ENCODE peak calls at places on chromosomes 5 and 9, in ten cellular contexts. K, R, A, Y, E, Q, X, C, Z and T are unnamed samples.

GRCh38 chr5:93789173-93790070 is 48.0 kb upstream of the POU5F2 start:
- DNase-seq in R (no peak), C (no peak), A (peak), Q (no peak), Y (peak), E (peak), K (no peak), Z (no peak), X (peak), T (no peak)

GRCh38 chr5:143599474-143599873 is 196.0 kb upstream of the NR3C1 start:
- DNase-seq in C (no peak), E (no peak), A (no peak), K (no peak), Z (no peak), Y (no peak), X (no peak), Q (no peak), R (no peak), T (no peak)

GRCh38 chr9:3189113-3189861 is 336.5 kb downstream of the RFX3 start:
- DNase-seq in X (no peak), R (no peak), Z (no peak), Q (no peak), A (no peak), K (no peak), Y (no peak), E (no peak), C (no peak), T (no peak)

GRCh38 chr9:130526854-130527650 is 52.3 kb upstream of the FUBP3 start:
- DNase-seq in X (no peak), K (no peak), E (no peak), Y (no peak), Q (no peak), R (no peak), Z (no peak), A (no peak), C (no peak), T (no peak)

GRCh38 chr9:124450931-124451661 is 845 bp downstream of the ADGRD2 start:
- DNase-seq in E (no peak), A (no peak), K (peak), R (no peak), Y (no peak), C (no peak), X (no peak), Z (no peak), Q (no peak), T (no peak)

GRCh38 chr5:145237843-145238242 is 597.3 kb downstream of the PRELID2 start:
- DNase-seq in Z (peak), C (no peak), E (peak), Y (no peak), A (peak), Q (no peak), X (peak), R (peak), K (no peak), T (no peak)

GRCh38 chr5:122882836-122883235 is 37.4 kb downstream of the SNX24 start:
- DNase-seq in X (peak), C (no peak), Y (peak), Z (no peak), R (no peak), E (peak), Q (no peak), A (no peak), K (no peak), T (no peak)

GRCh38 chr9:118961857-118962256 is 407.4 kb downstream of the BRINP1 start:
- DNase-seq in K (no peak), Y (peak), A (peak), Z (no peak), E (peak), X (peak), C (no peak), R (no peak), Q (no peak), T (no peak)

GRCh38 chr5:96247097-96247675 is 185.9 kb downstream of the PCSK1 start:
- DNase-seq in Q (no peak), K (no peak), Z (no peak), A (no peak), R (no peak), C (no peak), Y (peak), E (no peak), X (peak), T (no peak)

GRCh38 chr9:115164511-115164974 is 46.6 kb upstream of the TNC start:
- DNase-seq in Q (peak), A (no peak), R (no peak), K (no peak), E (peak), C (no peak), Z (no peak), Y (peak), X (peak), T (peak)

GRCh38 chr9:93095205-93096130 is 549 bp upstream of the CARD19 start:
- DNase-seq in X (peak), Y (peak), C (peak), A (peak), R (peak), Z (peak), K (peak), E (peak), Q (peak), T (peak)

GRCh38 chr5:163565931-163566608 is 60.7 kb downstream of the MAT2B start:
- DNase-seq in Z (no peak), Q (no peak), X (peak), R (no peak), E (no peak), Y (peak), K (peak), C (no peak), A (no peak), T (no peak)

GRCh38 chr5:148799737-148800527 is 26.5 kb upstream of the ADRB2 start:
- DNase-seq in Z (no peak), X (no peak), E (no peak), Y (no peak), K (no peak), R (no peak), Q (no peak), A (no peak), C (no peak), T (no peak)

GRCh38 chr5:173547579-173547978 is 68.9 kb downstream of the BOD1 start:
- DNase-seq in K (no peak), C (no peak), Y (peak), X (peak), Z (no peak), A (peak), R (no peak), E (peak), Q (no peak), T (no peak)

GRCh38 chr5:170467000-170467707 is 36.7 kb upstream of the KCNIP1 start:
- DNase-seq in R (no peak), K (no peak), Y (peak), Z (no peak), Q (no peak), X (peak), E (peak), C (no peak), A (peak), T (no peak)

GRCh38 chr9:27165670-27166069 is 56.6 kb downstream of the TEK start:
- DNase-seq in Z (no peak), K (no peak), Y (no peak), A (no peak), R (peak), Q (no peak), C (no peak), E (no peak), X (no peak), T (no peak)

GRCh38 chr9:9108641-9109040 is 1309.1 kb upstream of the DMAC1 start:
- DNase-seq in Q (no peak), Z (no peak), C (no peak), A (no peak), R (no peak), X (no peak), K (no peak), E (no peak), Y (no peak), T (no peak)

GRCh38 chr9:128097156-128098016 is 29.4 kb downstream of the SLC25A25 start:
- DNase-seq in E (no peak), X (no peak), Q (no peak), Y (no peak), R (no peak), Z (no peak), K (peak), C (no peak), A (no peak), T (peak)

GRCh38 chr9:93184439-93185221 is 691 bp downstream of the WNK2 start:
- DNase-seq in Q (no peak), Z (no peak), K (no peak), Y (no peak), R (peak), A (no peak), C (no peak), X (no peak), E (no peak), T (no peak)

GRCh38 chr9:100601216-100601615 is 23.3 kb downstream of the CAVIN4 start:
- DNase-seq in A (no peak), Y (peak), E (peak), Z (peak), Q (peak), R (peak), K (no peak), C (no peak), X (peak), T (no peak)

GRCh38 chr5:76175821-76176403 is 92.7 kb downstream of the SV2C start:
- DNase-seq in Q (no peak), X (no peak), Y (no peak), Z (no peak), C (no peak), A (no peak), K (no peak), R (no peak), E (no peak), T (no peak)

GRCh38 chr5:13245982-13246601 is 698.4 kb downstream of the DNAH5 start:
- DNase-seq in R (no peak), K (no peak), E (no peak), A (no peak), Y (no peak), Q (no peak), Z (no peak), X (no peak), C (no peak), T (no peak)

GRCh38 chr5:169707714-169708113 is 70.6 kb downstream of the DOCK2 start:
- DNase-seq in E (no peak), K (no peak), Z (no peak), Q (no peak), A (no peak), C (no peak), Y (no peak), X (no peak), R (no peak), T (no peak)

GRCh38 chr9:95833549-95834178 is 41.8 kb upstream of the ERCC6L2 start:
- DNase-seq in K (no peak), A (no peak), E (no peak), C (no peak), Q (no peak), X (no peak), R (no peak), Z (no peak), Y (no peak), T (no peak)

GRCh38 chr5:175470756-175471155 is 7.6 kb upstream of the SFXN1 start:
- DNase-seq in Q (peak), C (no peak), Y (no peak), X (no peak), E (no peak), K (no peak), Z (no peak), R (no peak), A (no peak), T (no peak)

GRCh38 chr9:133056533-133056932 is 5.2 kb upstream of the CEL start:
- DNase-seq in A (no peak), E (no peak), Z (no peak), C (no peak), R (no peak), K (peak), X (no peak), Y (no peak), Q (no peak), T (peak)